ENCODE peak calls at places on chromosome 22, in four cellular contexts. J, K, U and Q are unnamed samples.

GRCh38 chr22:23245799-23246136 is 65.5 kb downstream of the BCR start:
- DNase-seq in U (no peak), K (no peak), J (no peak), Q (no peak)

GRCh38 chr22:19840059-19840458 is 14.6 kb downstream of the GNB1L start:
- DNase-seq in J (peak; percentile 69), K (no peak), U (no peak), Q (no peak)

GRCh38 chr22:17104336-17104935 is 16.7 kb downstream of the TMEM121B start:
- DNase-seq in J (no peak), U (no peak), K (no peak), Q (no peak)

GRCh38 chr22:26174280-26174679 is 5.0 kb downstream of the SEZ6L start:
- DNase-seq in J (peak; percentile 23), K (no peak), U (peak; percentile 74), Q (peak; percentile 44)

GRCh38 chr22:37801946-37802309 is 5.8 kb upstream of the GCAT start:
- DNase-seq in K (no peak), U (no peak), J (no peak), Q (no peak)

GRCh38 chr22:37419916-37420655 is 7.2 kb downstream of the ELFN2 start:
- DNase-seq in K (no peak), J (no peak), U (peak; percentile 64), Q (no peak)

GRCh38 chr22:46057762-46058420 is 80.9 kb upstream of the WNT7B start:
- DNase-seq in J (no peak), K (no peak), U (peak; percentile 6), Q (no peak)

GRCh38 chr22:22059476-22060002 is 77.0 kb upstream of the TOP3B start:
- DNase-seq in U (no peak), K (no peak), J (no peak), Q (no peak)

DNA sequence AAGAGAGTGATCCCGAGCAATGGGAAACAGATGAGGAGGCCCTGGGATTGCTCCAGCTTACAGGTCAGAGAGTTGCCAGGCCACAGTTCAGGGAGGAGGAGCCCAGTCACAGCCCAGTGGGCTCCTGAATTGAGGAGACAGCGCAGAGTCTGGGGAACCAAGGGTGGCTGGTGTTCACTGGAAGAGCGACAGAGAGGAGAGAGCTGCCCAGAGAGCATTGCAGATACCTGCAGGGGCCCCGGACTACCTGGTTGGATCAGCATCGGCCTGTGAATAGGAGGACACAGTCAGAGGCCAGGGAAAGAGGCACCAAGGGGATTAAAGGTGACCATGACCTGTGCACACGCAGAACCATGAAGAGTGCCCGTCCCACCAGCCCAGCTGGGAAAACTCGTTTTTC is 648.6 kb downstream of the TBC1D22A start:
- DNase-seq in K (no peak), U (no peak), J (no peak), Q (no peak)
- TF ChIP-seq ELF4 in K (no peak), U (no peak), J (no peak), Q (no peak)

DNA sequence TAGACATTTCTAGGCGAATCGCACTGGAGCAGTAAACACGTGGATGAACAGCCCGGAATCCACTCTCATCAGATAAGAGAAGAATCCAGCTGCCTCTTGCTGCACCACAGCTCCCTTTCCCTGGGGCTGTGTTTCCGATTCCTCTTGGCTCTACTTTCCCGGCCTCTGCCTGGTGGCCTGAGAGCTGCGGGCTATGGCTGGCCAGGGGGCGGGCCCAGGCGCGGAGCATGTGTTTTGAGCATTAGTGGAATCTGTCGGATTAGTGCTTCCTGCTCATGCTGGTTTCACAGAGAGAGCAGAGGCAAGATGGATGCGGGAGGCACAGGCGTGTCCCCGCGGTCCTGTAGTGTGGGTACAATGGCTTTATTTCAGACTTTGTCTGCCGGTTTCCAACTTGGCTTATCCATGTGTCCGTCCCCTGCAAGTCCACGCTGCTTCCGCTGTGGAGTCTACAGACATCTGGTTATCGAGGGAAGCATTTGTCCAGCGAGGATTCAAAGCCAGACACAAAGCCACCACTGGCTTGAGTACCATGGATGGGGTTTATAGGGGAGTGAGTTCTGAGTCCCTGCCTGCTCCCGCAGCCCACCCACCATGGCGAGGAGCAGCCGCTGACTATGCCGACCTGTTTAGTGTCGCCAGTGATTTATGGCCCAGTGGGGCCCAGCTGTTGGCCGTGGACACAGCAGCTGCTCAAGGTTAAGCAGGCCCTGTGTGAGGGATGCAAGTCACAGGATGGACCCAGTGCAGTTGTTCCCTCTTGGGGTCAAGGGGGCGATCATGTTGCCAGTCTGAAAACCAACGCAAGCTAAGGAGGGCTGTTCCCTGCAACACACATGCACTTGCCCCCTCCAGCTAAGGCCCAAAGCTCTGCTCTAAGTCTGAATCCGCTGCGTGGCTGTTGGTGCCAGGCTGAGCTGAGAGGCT is 43.3 kb upstream of the EP300 start:
- DNase-seq in U (peak; percentile 53), J (peak; percentile 61), K (peak; percentile 26), Q (peak; percentile 65)
- TF ChIP-seq ELF4 in U (no peak), J (no peak), K (no peak), Q (no peak)

GRCh38 chr22:30890689-30891442 is 77.7 kb downstream of the MORC2 start:
- DNase-seq in J (no peak), K (peak; percentile 41), U (peak; percentile 76), Q (peak; percentile 78)
- TF ChIP-seq ELF4 in J (no peak), K (no peak), U (no peak), Q (no peak)

DNA sequence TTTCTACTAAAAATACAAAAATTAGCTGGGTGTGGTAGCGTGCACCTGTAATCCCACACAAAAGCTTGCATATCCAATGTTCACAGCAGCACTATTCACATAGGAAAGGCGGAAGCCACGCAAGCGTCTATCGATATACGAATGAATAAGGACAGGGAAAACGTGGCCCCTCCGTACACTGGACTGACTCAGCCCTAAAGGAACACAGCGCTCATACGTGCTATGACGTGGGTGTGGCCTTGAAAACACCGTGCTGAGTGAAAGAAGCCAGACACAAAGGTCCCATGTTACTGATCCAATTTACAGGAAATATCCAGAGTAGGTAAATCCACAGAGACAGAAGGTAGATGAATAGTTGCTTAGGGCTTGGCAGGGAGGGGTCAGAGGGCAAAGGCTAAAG is 7.0 kb downstream of the LMF2 start:
- DNase-seq in U (no peak), K (no peak), J (no peak), Q (no peak)
- TF ChIP-seq ELF4 in U (no peak), K (no peak), J (no peak), Q (no peak)

GRCh38 chr22:36065462-36065774 is 36.8 kb upstream of the RBFOX2 start:
- DNase-seq in U (no peak), J (no peak), K (no peak), Q (no peak)
- TF ChIP-seq ELF4 in U (no peak), J (no peak), K (no peak), Q (no peak)